ENCODE peak calls at places on chromosomes 5 and 9, in four cellular contexts. T, B, H and G are unnamed samples.

GRCh38 chr9:135693265-135693664 is 6.0 kb downstream of the SOHLH1 start:
- DNase-seq in B (no peak), H (no peak), T (no peak), G (no peak)

GRCh38 chr5:61399679-61400078 is 67.6 kb downstream of the ZSWIM6 start:
- DNase-seq in H (no peak), B (no peak), T (no peak), G (no peak)

GRCh38 chr5:94691947-94692346 is 73.5 kb downstream of the SLF1 start:
- DNase-seq in H (peak), T (no peak), B (no peak), G (no peak)

GRCh38 chr9:136312436-136312835 is 8.5 kb upstream of the CCDC187 start:
- DNase-seq in H (no peak), T (no peak), B (peak), G (no peak)

GRCh38 chr9:87512321-87512720 is 14.7 kb downstream of the DAPK1 start:
- DNase-seq in H (no peak), T (no peak), B (no peak), G (no peak)

GRCh38 chr5:98308960-98309359 is 464.5 kb upstream of the RGMB start:
- DNase-seq in H (peak), B (no peak), T (no peak), G (no peak)

GRCh38 chr5:1316941-1317340 is 22.1 kb upstream of the TERT start:
- DNase-seq in B (no peak), T (no peak), H (no peak), G (peak)

GRCh38 chr5:157651011-157651611 is 1.1 kb downstream of the SOX30 start:
- DNase-seq in T (peak), H (no peak), B (no peak), G (no peak)

GRCh38 chr5:135308752-135309151 is 90.3 kb downstream of the MACROH2A1 start:
- DNase-seq in H (no peak), T (no peak), B (no peak), G (no peak)

GRCh38 chr5:154467655-154468354 is 10.2 kb downstream of the HAND1 start:
- DNase-seq in T (peak), B (peak), H (peak), G (peak)

GRCh38 chr5:38455797-38456330 is 100.6 kb downstream of the LIFR start:
- DNase-seq in T (no peak), B (no peak), H (no peak), G (no peak)

GRCh38 chr9:96859461-96860198 is 5.3 kb upstream of the ZNF782 start:
- DNase-seq in T (no peak), B (peak), H (peak), G (no peak)

GRCh38 chr9:134671341-134672113 is 29.9 kb downstream of the COL5A1 start:
- DNase-seq in H (no peak), B (no peak), T (no peak), G (peak)

GRCh38 chr9:38697901-38698300 is 22.0 kb downstream of the FAM240B start:
- DNase-seq in B (no peak), H (no peak), T (no peak), G (no peak)

GRCh38 chr5:113084402-113085083 is 107.9 kb downstream of the DCP2 start:
- DNase-seq in H (no peak), T (no peak), B (no peak), G (no peak)

GRCh38 chr5:135195267-135195603 is 161.2 kb upstream of the PITX1 start:
- DNase-seq in B (no peak), H (no peak), T (no peak), G (no peak)

GRCh38 chr5:141611289-141611688 is 7.5 kb downstream of the DIAPH1 start:
- DNase-seq in T (no peak), H (peak), B (no peak), G (no peak)

GRCh38 chr5:56100429-56101176 is 105.8 kb upstream of the IL6ST start:
- DNase-seq in H (no peak), T (no peak), B (no peak), G (no peak)

GRCh38 chr9:22044583-22044982 is 35.5 kb upstream of the CDKN2B start:
- DNase-seq in H (no peak), B (no peak), T (no peak), G (no peak)

GRCh38 chr5:139658928-139659667 is 10.9 kb downstream of the CXXC5 start:
- DNase-seq in H (peak), B (peak), T (peak), G (no peak)

GRCh38 chr5:60382761-60383160 is 317.2 kb downstream of the DEPDC1B start:
- DNase-seq in T (no peak), B (peak), H (peak), G (no peak)

GRCh38 chr5:38557309-38557710 is 864 bp upstream of the LIFR start:
- DNase-seq in H (no peak), B (peak), T (peak), G (no peak)

GRCh38 chr9:122219856-122220672 is 8.7 kb downstream of the LHX6 start:
- DNase-seq in T (no peak), B (no peak), H (no peak), G (no peak)

GRCh38 chr9:97615439-97616072 is 17.6 kb downstream of the TSTD2 start:
- DNase-seq in H (peak), T (no peak), B (peak), G (no peak)

GRCh38 chr5:58497956-58498942 is 7.0 kb downstream of the GAPT start:
- DNase-seq in T (no peak), H (peak), B (peak), G (no peak)

GRCh38 chr5:107118184-107118902 is 552.4 kb downstream of the EFNA5 start:
- DNase-seq in T (no peak), H (no peak), B (no peak), G (no peak)

GRCh38 chr5:74394924-74395880 is 245.3 kb downstream of the ENC1 start:
- DNase-seq in B (peak), H (peak), T (peak), G (no peak)

GRCh38 chr5:27706832-27707231 is 668.4 kb upstream of the CDH9 start:
- DNase-seq in H (no peak), B (no peak), T (no peak), G (no peak)

GRCh38 chr9:90972057-90972456 is 170.4 kb downstream of the SYK start:
- DNase-seq in B (no peak), H (no peak), T (no peak), G (no peak)

GRCh38 chr9:93968451-93969327 is 13.5 kb upstream of the BARX1 start:
- DNase-seq in T (no peak), B (no peak), H (no peak), G (no peak)

GRCh38 chr5:180054226-180054625 is 17.3 kb downstream of the RNF130 start:
- DNase-seq in T (no peak), H (no peak), B (no peak), G (no peak)

GRCh38 chr5:180060192-180060591 is 11.4 kb downstream of the RNF130 start:
- DNase-seq in T (no peak), H (no peak), B (no peak), G (no peak)

GRCh38 chr5:180056153-180056552 is 15.4 kb downstream of the RNF130 start:
- DNase-seq in T (no peak), H (no peak), B (no peak), G (no peak)

DNA sequence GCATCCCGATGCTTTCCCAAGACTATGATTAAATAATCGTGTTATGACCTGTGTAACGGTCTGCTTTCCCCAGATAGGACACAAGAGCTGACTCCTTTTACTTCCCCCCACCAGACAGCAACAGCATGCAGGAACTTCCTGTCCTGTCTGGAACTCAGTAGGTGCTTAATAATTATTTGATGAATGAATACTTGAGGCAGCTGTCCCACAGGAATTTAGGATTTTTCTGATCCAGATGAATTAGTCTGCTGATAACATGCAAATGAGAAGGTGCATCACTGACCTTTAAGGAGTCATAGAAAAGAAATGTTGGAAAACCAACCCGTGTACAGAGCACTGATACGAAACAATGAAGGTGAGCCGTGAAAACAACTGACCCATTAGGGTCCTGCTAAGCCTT is 12.2 kb downstream of the RNF130 start:
- DNase-seq in H (peak), B (no peak), T (no peak), G (no peak)
- H3K27ac ChIP-seq in H (no peak), B (no peak), T (no peak), G (no peak)

GRCh38 chr5:76294573-76294972 is 108.5 kb upstream of the IQGAP2 start:
- DNase-seq in B (no peak), H (no peak), T (no peak), G (no peak)

GRCh38 chr5:76292923-76293322 is 110.2 kb upstream of the IQGAP2 start:
- DNase-seq in T (no peak), H (no peak), B (no peak), G (no peak)

GRCh38 chr5:76290321-76290757 is 112.7 kb upstream of the IQGAP2 start:
- DNase-seq in H (no peak), T (no peak), B (peak), G (no peak)

GRCh38 chr5:76289692-76290091 is 113.4 kb upstream of the IQGAP2 start:
- DNase-seq in H (no peak), T (no peak), B (no peak), G (no peak)

DNA sequence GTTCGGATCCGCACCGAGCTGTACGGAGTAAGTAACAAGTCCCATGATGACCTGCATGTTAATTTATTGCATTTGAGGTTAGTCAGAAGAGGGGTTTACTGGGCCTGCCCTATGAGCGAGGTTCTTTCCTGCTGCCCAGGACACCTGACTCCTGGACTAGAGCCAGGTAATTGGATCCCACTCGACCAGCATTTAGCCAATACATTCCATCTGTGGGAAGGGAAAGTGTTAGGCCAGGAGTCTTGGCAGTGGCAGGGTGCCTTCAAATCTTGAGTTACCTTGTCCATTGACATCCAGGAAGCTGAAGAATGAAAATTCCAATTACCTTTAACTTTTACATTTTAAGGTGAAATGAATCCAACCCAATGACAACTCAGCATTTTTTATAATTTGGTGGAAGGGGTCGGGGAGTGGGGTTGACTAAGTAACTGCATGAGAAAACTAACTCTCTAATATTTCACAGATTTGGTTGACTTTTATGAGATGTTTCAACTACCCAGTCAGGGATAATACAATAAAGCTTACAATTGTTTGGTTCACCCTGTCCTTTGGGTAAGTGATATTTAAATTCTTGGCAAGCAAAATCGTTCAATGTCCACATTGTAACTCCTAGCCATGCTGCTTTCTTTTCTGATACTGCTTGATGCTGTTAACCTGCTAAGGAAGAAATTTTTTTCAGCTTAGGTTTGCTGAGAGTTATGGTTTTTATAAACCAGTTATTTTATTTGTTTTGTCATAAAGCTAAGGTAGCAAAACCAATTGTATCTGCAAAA is 111.6 kb upstream of the IQGAP2 start:
- DNase-seq in H (no peak), B (peak), T (no peak), G (no peak)
- H3K27ac ChIP-seq in H (no peak), B (peak), T (no peak), G (no peak)

GRCh38 chr5:79547982-79548381 is 34.0 kb upstream of the HOMER1 start:
- DNase-seq in T (no peak), H (peak), B (peak), G (no peak)
- H3K27ac ChIP-seq in T (peak), H (no peak), B (no peak), G (no peak)

GRCh38 chr9:95110956-95111525 is 206.5 kb downstream of the FANCC start:
- DNase-seq in T (no peak), H (no peak), B (no peak), G (no peak)
- H3K27ac ChIP-seq in T (peak), H (no peak), B (no peak), G (no peak)

GRCh38 chr5:177545487-177546261 is 8.7 kb downstream of the FAM193B start:
- DNase-seq in B (no peak), T (peak), H (peak), G (no peak)
- H3K27ac ChIP-seq in B (no peak), T (peak), H (peak), G (peak)

DNA sequence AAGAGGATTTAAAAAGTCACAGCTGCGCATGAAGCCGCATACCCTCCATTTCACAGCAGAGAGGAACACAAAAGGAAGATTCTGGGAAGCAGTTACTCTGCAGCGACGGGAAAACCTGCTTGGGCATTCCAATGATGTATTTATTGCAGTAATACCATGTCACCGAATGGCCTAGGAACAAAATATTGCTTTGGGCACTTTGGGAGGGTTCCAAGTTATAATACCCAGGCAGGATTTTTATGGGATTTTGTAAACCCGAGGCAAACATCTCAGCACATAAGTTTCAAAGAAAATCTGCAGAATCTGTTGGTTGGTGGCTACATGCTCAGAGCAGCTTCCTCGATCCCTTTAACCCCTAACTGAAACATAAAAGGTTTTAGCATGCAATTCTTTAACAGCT is 195.2 kb downstream of the MAPKAP1 start:
- DNase-seq in B (no peak), H (no peak), T (no peak), G (no peak)
- H3K27ac ChIP-seq in B (no peak), H (no peak), T (no peak), G (no peak)

GRCh38 chr9:95058795-95059386 is 258.6 kb downstream of the FANCC start:
- DNase-seq in B (no peak), T (no peak), H (no peak), G (no peak)
- H3K27ac ChIP-seq in B (peak), T (peak), H (no peak), G (peak)

GRCh38 chr9:98860871-98861293 is 53.4 kb downstream of the GALNT12 start:
- DNase-seq in H (peak), B (peak), T (peak), G (no peak)
- H3K27ac ChIP-seq in H (no peak), B (no peak), T (no peak), G (no peak)

GRCh38 chr5:67286006-67286405 is 89.4 kb upstream of the CD180 start:
- DNase-seq in H (no peak), T (no peak), B (no peak), G (no peak)

GRCh38 chr5:67283988-67284457 is 87.4 kb upstream of the CD180 start:
- DNase-seq in B (no peak), H (no peak), T (no peak), G (no peak)

GRCh38 chr5:67283275-67283987 is 86.8 kb upstream of the CD180 start:
- DNase-seq in B (no peak), T (no peak), H (no peak), G (no peak)

GRCh38 chr5:67287795-67288194 is 91.2 kb upstream of the CD180 start:
- DNase-seq in B (no peak), T (no peak), H (peak), G (no peak)

DNA sequence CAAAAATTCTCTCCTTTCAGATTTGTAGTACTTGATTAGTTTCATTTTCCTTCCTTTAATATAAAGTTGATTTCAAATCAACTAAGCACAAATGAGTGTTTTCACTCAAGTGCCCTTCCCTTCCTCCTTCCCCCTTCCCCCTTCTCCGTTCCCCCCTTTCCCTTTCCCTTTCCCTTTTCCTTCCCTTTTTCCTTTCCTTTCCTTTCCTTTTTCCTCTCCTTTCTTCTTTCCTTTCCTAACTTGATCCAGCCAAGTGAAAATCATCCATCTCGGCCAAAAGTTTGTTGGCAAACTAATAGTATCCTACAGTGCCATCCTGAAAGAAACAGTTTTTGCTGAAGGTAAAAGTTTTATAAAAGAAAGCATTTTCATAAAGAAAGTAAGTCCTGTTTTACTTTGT is 85.3 kb upstream of the CD180 start:
- DNase-seq in H (no peak), T (no peak), B (no peak), G (no peak)
- H3K27ac ChIP-seq in H (no peak), T (no peak), B (no peak), G (no peak)

DNA sequence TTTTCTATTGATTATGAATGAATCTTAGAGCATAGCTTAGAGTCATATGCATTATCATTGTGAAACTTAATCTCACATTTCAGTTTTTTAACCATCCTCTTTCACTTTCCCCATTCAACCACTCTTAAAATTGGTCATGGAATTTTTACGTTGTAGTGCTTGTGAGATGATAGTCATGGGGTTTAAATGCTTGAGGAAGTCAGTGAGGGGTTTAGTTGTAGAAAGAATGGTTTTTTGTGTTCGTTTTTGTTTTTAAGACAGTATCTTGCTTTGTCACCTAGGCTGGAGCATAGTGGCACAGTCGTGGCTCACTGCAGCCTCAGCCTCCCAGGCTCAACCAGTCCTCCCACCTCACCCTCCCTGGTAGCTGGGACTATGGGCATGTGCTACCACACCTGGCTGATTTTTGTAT is 19.6 kb downstream of the UGCG start:
- DNase-seq in T (no peak), H (no peak), B (no peak), G (no peak)
- H3K27ac ChIP-seq in T (no peak), H (no peak), B (peak), G (peak)